ENCODE peak calls at places on chromosomes 2 and 18, in six cellular contexts. F is suprapubic skin, E is H54, T is prostate gland, N is IMR-90, U is ovary. J is an unnamed sample.

GRCh38 chr2:88055049-88055435 is 541 bp downstream of the KRCC1 start:
- DNase-seq in T (no peak), E (peak; percentile 16), N (peak; percentile 34), F (no peak), U (peak; percentile 20), J (no peak)

GRCh38 chr2:226798422-226799210 is 1.0 kb downstream of the IRS1 start:
- DNase-seq in F (peak; percentile 83), U (peak; percentile 67), N (peak; percentile 55), E (no peak), T (peak; percentile 34), J (peak; percentile 70)

GRCh38 chr2:8893978-8894820 is 56.8 kb upstream of the KIDINS220 start:
- DNase-seq in N (peak; percentile 25), T (no peak), F (no peak), U (no peak), E (no peak), J (peak; percentile 94)

GRCh38 chr2:24970483-24971299 is 1.1 kb downstream of the DNAJC27 start:
- DNase-seq in U (peak; percentile 43), T (no peak), N (peak; percentile 30), F (no peak), E (no peak), J (no peak)

GRCh38 chr18:71442830-71443229 is 1101.3 kb downstream of the CBLN2 start:
- DNase-seq in N (no peak), E (no peak), T (no peak), U (no peak), F (no peak), J (no peak)

GRCh38 chr2:40033781-40034180 is 254.7 kb upstream of the THUMPD2 start:
- DNase-seq in N (peak; percentile 41), T (no peak), E (no peak), U (no peak), F (no peak), J (no peak)

GRCh38 chr2:57022496-57022895 is 838.7 kb downstream of the CCDC85A start:
- DNase-seq in E (no peak), N (no peak), T (no peak), U (no peak), F (no peak), J (no peak)

GRCh38 chr2:174023591-174024523 is 58.7 kb upstream of the SP3 start:
- DNase-seq in E (no peak), U (peak; percentile 57), F (peak; percentile 90), T (peak; percentile 33), N (peak; percentile 95), J (no peak)

GRCh38 chr18:76977108-76977621 is 154.8 kb downstream of the ZNF236 start:
- DNase-seq in T (no peak), N (no peak), U (no peak), E (no peak), F (no peak), J (no peak)

GRCh38 chr2:127909019-127909418 is 23.3 kb upstream of the AMMECR1L start:
- DNase-seq in E (no peak), F (no peak), U (no peak), T (no peak), N (no peak), J (no peak)

GRCh38 chr18:47756364-47757016 is 174.0 kb downstream of the SMAD2 start:
- DNase-seq in T (peak; percentile 28), N (peak; percentile 33), U (peak; percentile 35), F (no peak), E (no peak), J (peak; percentile 68)

GRCh38 chr2:100810603-100811145 is 9.3 kb upstream of the NPAS2 start:
- DNase-seq in T (no peak), E (no peak), N (no peak), U (no peak), F (no peak), J (no peak)

GRCh38 chr2:182379235-182379634 is 47.6 kb downstream of the PDE1A start:
- DNase-seq in N (peak; percentile 67), T (no peak), U (no peak), F (no peak), E (no peak), J (no peak)

GRCh38 chr2:54708584-54709340 is 14.7 kb upstream of the EML6 start:
- DNase-seq in F (peak; percentile 83), E (no peak), U (no peak), N (no peak), T (peak; percentile 47), J (no peak)

GRCh38 chr2:138094031-138094430 is 129.8 kb downstream of the HNMT start:
- DNase-seq in N (no peak), T (no peak), F (no peak), E (no peak), U (no peak), J (no peak)

GRCh38 chr2:111667542-111668273 is 216.3 kb downstream of the ANAPC1 start:
- DNase-seq in N (peak; percentile 81), F (no peak), U (no peak), T (no peak), E (no peak), J (peak; percentile 39)

GRCh38 chr2:172107690-172108586 is 5.2 kb upstream of the DLX2 start:
- DNase-seq in N (no peak), E (no peak), F (no peak), T (no peak), U (no peak), J (no peak)

GRCh38 chr2:133680399-133681044 is 112.3 kb upstream of the NCKAP5 start:
- DNase-seq in E (no peak), F (no peak), T (no peak), N (no peak), U (no peak), J (no peak)

GRCh38 chr2:133673570-133673969 is 105.3 kb upstream of the NCKAP5 start:
- DNase-seq in U (no peak), E (no peak), T (peak; percentile 15), N (no peak), F (no peak), J (no peak)

GRCh38 chr2:133674066-133674432 is 105.8 kb upstream of the NCKAP5 start:
- DNase-seq in T (no peak), E (no peak), N (no peak), U (no peak), F (no peak), J (no peak)

GRCh38 chr2:133676392-133677130 is 108.3 kb upstream of the NCKAP5 start:
- DNase-seq in U (no peak), N (peak; percentile 80), T (no peak), F (no peak), E (no peak), J (peak; percentile 1)

DNA sequence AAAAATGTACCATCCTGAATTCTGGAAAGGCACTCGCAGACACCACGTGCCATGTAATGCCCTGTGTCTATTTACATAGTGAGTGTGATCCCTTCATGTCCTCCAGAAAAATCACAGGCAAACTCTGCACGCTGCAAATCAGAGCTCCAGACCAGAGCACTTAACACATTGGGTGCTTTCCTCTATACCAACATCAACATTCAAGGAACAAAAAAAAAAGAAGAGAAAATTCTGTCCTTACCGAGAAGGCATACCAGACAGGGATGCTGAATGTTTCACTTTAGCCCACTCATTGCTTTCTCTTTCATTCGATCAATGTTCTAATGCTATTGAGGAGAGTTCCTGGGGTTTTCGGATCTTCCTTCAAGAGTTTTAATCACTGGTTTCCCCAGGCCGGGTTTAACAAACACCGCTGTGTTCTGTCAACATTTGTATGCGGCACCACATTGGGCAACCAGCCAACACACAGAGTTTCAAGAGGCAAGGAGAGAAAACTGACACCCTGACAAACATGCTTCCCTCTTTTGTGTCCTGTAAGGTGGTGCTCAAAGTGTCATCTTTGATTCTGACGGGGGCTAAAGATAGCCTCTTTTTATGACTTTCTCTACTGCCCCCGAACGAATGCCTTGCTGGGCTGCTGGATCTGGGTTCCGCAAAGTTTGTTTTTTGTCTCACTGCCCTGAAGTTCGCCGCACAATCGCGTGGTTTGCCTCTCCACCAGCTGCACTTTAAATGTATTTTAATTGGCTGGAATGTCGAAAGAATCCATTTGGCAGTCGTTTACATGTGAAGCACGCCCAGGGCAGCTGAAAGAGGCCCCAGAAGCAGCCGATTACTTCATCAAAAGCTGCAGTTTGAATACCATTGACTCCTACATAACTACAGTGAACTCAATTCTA is 106.4 kb upstream of the NCKAP5 start:
- DNase-seq in T (peak; percentile 67), N (peak; percentile 90), F (peak; percentile 84), E (no peak), U (peak; percentile 33), J (no peak)
- TF ChIP-seq POLR2A in T (no peak), N (no peak), F (no peak), E (no peak), U (no peak), J (no peak)

GRCh38 chr18:812673-813404 is 797 bp upstream of the YES1 start:
- DNase-seq in F (peak; percentile 89), N (peak; percentile 82), E (peak; percentile 56), T (peak; percentile 61), U (peak; percentile 82), J (peak; percentile 87)
- TF ChIP-seq POLR2A in F (no peak), N (peak; percentile 83), E (no peak), T (no peak), U (no peak), J (peak; percentile 66)

GRCh38 chr2:10439185-10439879 is 8.8 kb downstream of the ODC1 start:
- DNase-seq in U (no peak), F (no peak), T (no peak), N (no peak), E (no peak), J (no peak)
- TF ChIP-seq POLR2A in U (no peak), F (no peak), T (no peak), N (no peak), E (no peak), J (peak; percentile 20)

GRCh38 chr2:71129114-71129890 is 727 bp downstream of the MCEE start:
- DNase-seq in U (no peak), N (peak; percentile 5), F (no peak), E (no peak), T (peak; percentile 85), J (peak; percentile 28)

GRCh38 chr2:71126957-71127356 is 3.1 kb downstream of the MCEE start:
- DNase-seq in T (no peak), U (no peak), F (no peak), N (no peak), E (no peak), J (no peak)

GRCh38 chr2:71133603-71134002 is 3.2 kb downstream of the MPHOSPH10 start:
- DNase-seq in E (no peak), N (no peak), T (no peak), F (no peak), U (no peak), J (no peak)

GRCh38 chr2:71129891-71130324 is at the start of gene MCEE:
- DNase-seq in U (peak; percentile 86), E (peak; percentile 79), F (peak; percentile 96), T (peak; percentile 89), N (peak; percentile 79), J (peak; percentile 92)

GRCh38 chr2:71130325-71131260 is at the start of gene MPHOSPH10:
- DNase-seq in E (peak; percentile 68), U (peak; percentile 85), F (peak; percentile 95), N (peak; percentile 90), T (peak; percentile 85), J (peak; percentile 95)
- TF ChIP-seq POLR2A in E (peak; percentile 76), U (no peak), F (peak; percentile 31), N (no peak), T (no peak), J (peak; percentile 71)

J was measured in erythroblast.